ENCODE peak calls at places on chromosomes 7 and 10, in five cellular contexts. Y is cardiac fibroblast, S is fibroblast of mammary gland, P is cardiac muscle cell, Q is lower lobe of right lung. R is an unnamed sample.

GRCh38 chr7:36507868-36508440 is 118.3 kb downstream of the ANLN start:
- DNase-seq in Y (no peak), S (no peak), P (no peak), Q (no peak), R (no peak)

GRCh38 chr7:39085590-39086049 is 107.9 kb downstream of the POU6F2 start:
- DNase-seq in Y (no peak), S (peak; percentile 1), P (peak; percentile 67), Q (no peak), R (no peak)

GRCh38 chr10:131743190-131744151 is 157.3 kb upstream of the PPP2R2D start:
- DNase-seq in Y (no peak), S (no peak), P (no peak), Q (no peak), R (no peak)

GRCh38 chr7:38171558-38172403 is 6.3 kb upstream of the STARD3NL start:
- DNase-seq in Y (no peak), S (no peak), P (no peak), Q (no peak), R (no peak)

GRCh38 chr10:33377658-33378025 is 43.2 kb upstream of the NRP1 start:
- DNase-seq in Y (peak; percentile 75), S (peak; percentile 88), P (no peak), Q (no peak), R (peak; percentile 23)

GRCh38 chr7:104983620-104984539 is 30.1 kb upstream of the KMT2E start:
- DNase-seq in Y (peak; percentile 91), S (peak; percentile 82), P (peak; percentile 80), Q (peak; percentile 94), R (peak; percentile 91)

GRCh38 chr10:103493911-103494877 is 689 bp downstream of the NEURL1 start:
- DNase-seq in Y (no peak), S (no peak), P (peak; percentile 30), Q (no peak), R (no peak)

GRCh38 chr7:44177570-44178131 is 11.6 kb downstream of the GCK start:
- DNase-seq in Y (peak; percentile 60), S (peak; percentile 38), P (no peak), Q (no peak), R (peak; percentile 79)

GRCh38 chr7:33243319-33243881 is 114.0 kb downstream of the BBS9 start:
- DNase-seq in Y (peak; percentile 77), S (peak; percentile 69), P (peak; percentile 67), Q (no peak), R (peak; percentile 57)

GRCh38 chr7:33061282-33061928 is 1.2 kb downstream of the NT5C3A start:
- DNase-seq in Y (no peak), S (no peak), P (no peak), Q (no peak), R (no peak)

GRCh38 chr10:99630439-99630838 is 10.2 kb upstream of the SLC25A28 start:
- DNase-seq in Y (peak; percentile 69), S (peak; percentile 65), P (no peak), Q (no peak), R (peak; percentile 73)

GRCh38 chr7:36604801-36605200 is 119.5 kb downstream of the AOAH start:
- DNase-seq in Y (no peak), S (peak; percentile 19), P (no peak), Q (no peak), R (no peak)

GRCh38 chr7:102837802-102838201 is 75.0 kb upstream of the LRRC17 start:
- DNase-seq in Y (no peak), S (no peak), P (no peak), Q (no peak), R (no peak)

GRCh38 chr10:70348228-70348850 is 34.1 kb downstream of the LRRC20 start:
- DNase-seq in Y (peak; percentile 48), S (peak; percentile 47), P (peak; percentile 30), Q (no peak), R (peak; percentile 76)

GRCh38 chr10:75400163-75400768 is 1.3 kb downstream of the ZNF503 start:
- DNase-seq in Y (peak; percentile 38), S (peak; percentile 32), P (peak; percentile 53), Q (peak; percentile 68), R (peak; percentile 42)

GRCh38 chr7:21942955-21943354 is 2.7 kb downstream of the CDCA7L start:
- DNase-seq in Y (no peak), S (no peak), P (peak; percentile 29), Q (no peak), R (no peak)

GRCh38 chr10:78937800-78938694 is 130.7 kb upstream of the ZMIZ1 start:
- DNase-seq in Y (no peak), S (no peak), P (peak; percentile 29), Q (no peak), R (no peak)

GRCh38 chr7:141154131-141154732 is 80.4 kb downstream of the TMEM178B start:
- DNase-seq in Y (no peak), S (no peak), P (no peak), Q (no peak), R (no peak)

GRCh38 chr7:14341200-14341599 is 351.7 kb upstream of the ETV1 start:
- DNase-seq in Y (no peak), S (no peak), P (no peak), Q (no peak), R (no peak)

GRCh38 chr7:107185716-107186115 is 16.9 kb downstream of the HBP1 start:
- DNase-seq in Y (no peak), S (no peak), P (no peak), Q (no peak), R (no peak)

GRCh38 chr10:112333452-112333851 is 40.5 kb upstream of the ACSL5 start:
- DNase-seq in Y (no peak), S (no peak), P (no peak), Q (no peak), R (no peak)

GRCh38 chr10:45673074-45673628 is 579 bp upstream of the ZFAND4 start:
- DNase-seq in Y (no peak), S (peak; percentile 33), P (peak; percentile 5), Q (no peak), R (peak; percentile 14)

GRCh38 chr7:80134536-80135305 is at the start of gene GNAI1:
- DNase-seq in Y (peak; percentile 84), S (peak; percentile 70), P (peak; percentile 90), Q (peak; percentile 71), R (peak; percentile 89)

GRCh38 chr7:82376739-82377138 is 66.8 kb downstream of the CACNA2D1 start:
- DNase-seq in Y (no peak), S (no peak), P (no peak), Q (no peak), R (no peak)

GRCh38 chr7:154744226-154744860 is 258.6 kb downstream of the PAXIP1 start:
- DNase-seq in Y (peak; percentile 3), S (no peak), P (peak; percentile 57), Q (no peak), R (peak; percentile 0)

GRCh38 chr7:130369110-130369711 is 11.1 kb upstream of the CPA1 start:
- DNase-seq in Y (peak; percentile 82), S (peak; percentile 87), P (peak; percentile 25), Q (no peak), R (peak; percentile 36)
- TF ChIP-seq CTCF in Y (no peak), S (no peak), P (no peak), Q (no peak), R (no peak)

GRCh38 chr10:104659809-104660208 is 18.7 kb downstream of the SORCS3 start:
- DNase-seq in Y (no peak), S (no peak), P (no peak), Q (no peak), R (no peak)
- TF ChIP-seq CTCF in Y (no peak), S (no peak), P (no peak), Q (no peak), R (no peak)

DNA sequence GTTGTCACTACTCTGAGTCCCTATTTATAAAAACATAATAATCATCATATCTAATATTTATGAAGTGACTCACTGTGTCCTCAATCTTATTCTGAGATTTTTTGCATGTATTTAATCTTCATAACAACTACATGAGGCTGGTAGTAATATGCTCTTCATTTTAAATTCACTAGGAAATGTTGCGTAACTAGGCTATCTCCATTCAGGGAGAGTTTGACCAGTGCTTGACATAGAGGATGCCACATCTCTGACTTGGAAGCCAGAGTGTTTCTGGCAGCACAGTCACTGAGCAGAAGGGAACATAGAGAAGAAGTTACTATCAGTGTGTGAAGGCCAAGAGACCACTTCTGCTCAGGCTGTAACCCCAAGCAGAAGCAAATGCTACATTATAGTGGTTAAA is 88.9 kb downstream of the FAM13C start:
- DNase-seq in Y (peak; percentile 22), S (no peak), P (no peak), Q (no peak), R (no peak)
- TF ChIP-seq CTCF in Y (no peak), S (no peak), P (no peak), Q (no peak), R (no peak)

DNA sequence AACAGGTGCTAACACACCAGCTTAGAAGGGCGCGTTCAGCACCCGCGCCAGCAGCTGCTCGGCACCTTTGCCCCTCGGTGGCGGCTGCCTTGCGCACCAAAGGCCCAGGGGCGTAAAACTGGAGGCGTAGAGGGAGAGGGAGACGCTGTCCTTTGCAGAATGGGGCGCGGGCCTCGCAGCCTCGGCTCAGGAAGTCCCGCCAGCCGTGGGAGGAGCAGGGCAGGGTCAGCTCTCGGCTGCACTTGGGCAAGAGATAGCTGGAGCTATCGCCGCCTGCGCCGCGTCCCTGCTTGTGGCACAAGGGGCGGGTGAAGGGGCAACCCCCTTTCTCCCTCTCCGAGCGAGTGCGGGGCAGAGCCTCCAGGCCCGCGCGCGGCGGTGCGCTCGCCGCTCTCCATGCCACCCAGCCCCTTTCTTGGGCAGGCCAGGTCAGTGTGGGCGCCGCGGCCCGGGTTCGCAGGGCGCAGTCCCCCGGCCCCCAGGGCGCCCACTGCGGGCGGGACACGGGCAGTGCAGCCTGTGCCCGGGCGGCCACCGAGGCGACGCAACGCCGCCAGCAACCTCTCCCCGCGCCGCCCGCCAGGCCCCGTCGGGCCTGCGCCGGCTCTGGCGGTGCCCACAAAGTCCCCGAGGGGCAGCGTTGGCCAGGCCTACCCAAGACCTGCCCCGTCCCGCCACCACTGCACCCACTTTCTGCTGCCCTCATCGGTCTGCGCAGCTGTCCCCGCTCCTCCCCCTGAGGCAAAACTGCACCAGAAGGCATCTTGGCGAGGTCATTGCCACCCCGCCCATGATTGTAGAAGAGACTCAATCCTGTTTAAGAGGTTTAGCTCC is 4.1 kb downstream of the NEUROD6 start:
- DNase-seq in Y (no peak), S (no peak), P (peak; percentile 9), Q (no peak), R (no peak)
- TF ChIP-seq CTCF in Y (no peak), S (no peak), P (no peak), Q (no peak), R (no peak)

GRCh38 chr7:123398931-123399330 is 135.5 kb downstream of the IQUB start:
- DNase-seq in Y (no peak), S (no peak), P (no peak), Q (no peak), R (no peak)

GRCh38 chr7:123397746-123398145 is 136.6 kb downstream of the IQUB start:
- DNase-seq in Y (no peak), S (no peak), P (no peak), Q (no peak), R (no peak)

DNA sequence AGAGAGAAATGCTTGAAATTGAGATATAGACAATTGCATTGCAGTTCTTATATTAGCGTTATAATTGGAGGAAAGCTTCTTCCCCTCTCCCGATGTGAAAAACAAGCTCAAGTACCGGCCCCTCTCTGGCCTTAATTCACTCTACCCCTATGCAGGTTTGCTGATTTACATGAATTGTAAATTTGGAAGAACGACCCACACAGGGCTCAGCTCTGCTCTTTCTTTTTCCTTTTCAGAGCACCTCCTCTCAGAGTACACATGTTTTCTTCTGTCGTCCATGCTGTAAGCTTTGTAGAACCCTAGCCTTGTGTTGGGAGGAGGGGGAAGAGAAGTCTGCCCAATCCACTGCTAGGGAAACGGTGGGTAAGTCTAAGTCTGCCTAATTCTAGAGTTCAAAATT is 140.8 kb downstream of the IQUB start:
- DNase-seq in Y (no peak), S (no peak), P (no peak), Q (no peak), R (no peak)
- TF ChIP-seq CTCF in Y (no peak), S (no peak), P (no peak), Q (no peak), R (no peak)